ENCODE peak calls at places on chromosomes 3 and 15, in seven cellular contexts. W, F, J, T, Y, B and O are unnamed samples.

GRCh38 chr3:189961525-189962161 is 159.1 kb downstream of the P3H2 start:
- DNase-seq in W (peak; percentile 87), F (peak; percentile 74), J (peak; percentile 43), T (peak; percentile 82), Y (peak; percentile 94), B (peak; percentile 84), O (peak; percentile 91)

GRCh38 chr15:39084683-39085530 is 496.0 kb upstream of the THBS1 start:
- DNase-seq in W (no peak), F (no peak), J (no peak), T (no peak), Y (no peak), B (no peak), O (no peak)

GRCh38 chr3:186946756-186947375 is 16.5 kb downstream of the ST6GAL1 start:
- DNase-seq in W (no peak), F (no peak), J (no peak), T (no peak), Y (no peak), B (no peak), O (peak; percentile 77)

GRCh38 chr3:131960324-131960723 is 74.5 kb downstream of the CPNE4 start:
- DNase-seq in W (no peak), F (no peak), J (no peak), T (no peak), Y (no peak), B (no peak), O (no peak)

GRCh38 chr3:132135628-132136333 is 101.0 kb upstream of the CPNE4 start:
- DNase-seq in W (no peak), F (peak; percentile 59), J (no peak), T (no peak), Y (peak; percentile 10), B (no peak), O (no peak)

GRCh38 chr3:72343078-72343477 is 505.2 kb downstream of the SHQ1 start:
- DNase-seq in W (no peak), F (no peak), J (peak; percentile 42), T (no peak), Y (no peak), B (no peak), O (no peak)

GRCh38 chr15:32682569-32682968 is 35.2 kb upstream of the GREM1 start:
- DNase-seq in W (no peak), F (no peak), J (no peak), T (no peak), Y (no peak), B (no peak), O (no peak)

GRCh38 chr15:56225520-56225919 is 18.2 kb downstream of the RFX7 start:
- DNase-seq in W (no peak), F (no peak), J (no peak), T (no peak), Y (no peak), B (no peak), O (no peak)

GRCh38 chr15:73754461-73754860 is 1.3 kb upstream of the INSYN1 start:
- DNase-seq in W (no peak), F (no peak), J (no peak), T (no peak), Y (no peak), B (no peak), O (no peak)

GRCh38 chr15:70309035-70309434 is 211.3 kb upstream of the TLE3 start:
- DNase-seq in W (no peak), F (no peak), J (no peak), T (no peak), Y (peak; percentile 78), B (no peak), O (no peak)